ENCODE peak calls at places on chromosomes 1 and 21, in four cellular contexts. One of them, this sample, is unnamed.

GRCh38 chr1:204417231-204417997 is 5.8 kb upstream of the PPP1R15B start:
- DNase-seq in GM12878: no peak
- DNase-seq in K562: peak
- DNase-seq in HepG2: peak
- DNase-seq in this sample: peak

GRCh38 chr21:45366931-45367401 is 38.0 kb upstream of the COL18A1 start:
- DNase-seq in GM12878: no peak
- DNase-seq in K562: peak
- DNase-seq in HepG2: peak
- DNase-seq in this sample: no peak

GRCh38 chr1:9659328-9659727 is 7.8 kb downstream of the PIK3CD start:
- DNase-seq in GM12878: no peak
- DNase-seq in K562: no peak
- DNase-seq in HepG2: peak
- DNase-seq in this sample: no peak

GRCh38 chr1:24526940-24527542 is 24.4 kb downstream of the RCAN3 start:
- DNase-seq in GM12878: no peak
- DNase-seq in K562: peak
- DNase-seq in HepG2: no peak
- DNase-seq in this sample: peak

GRCh38 chr1:22159858-22160257 is 17.0 kb upstream of the WNT4 start:
- DNase-seq in GM12878: no peak
- DNase-seq in K562: no peak
- DNase-seq in HepG2: no peak
- DNase-seq in this sample: no peak

GRCh38 chr1:151946366-151946764 is 37.1 kb upstream of the THEM4 start:
- DNase-seq in GM12878: no peak
- DNase-seq in K562: no peak
- DNase-seq in HepG2: no peak
- DNase-seq in this sample: no peak

GRCh38 chr1:209207126-209207700 is 376.3 kb upstream of the CAMK1G start:
- DNase-seq in GM12878: no peak
- DNase-seq in K562: no peak
- DNase-seq in HepG2: no peak
- DNase-seq in this sample: no peak

GRCh38 chr1:51760872-51761271 is 117.7 kb downstream of the NRDC start:
- DNase-seq in GM12878: no peak
- DNase-seq in K562: no peak
- DNase-seq in HepG2: no peak
- DNase-seq in this sample: no peak

GRCh38 chr1:99171126-99171813 is 93.0 kb upstream of the PLPPR4 start:
- DNase-seq in GM12878: no peak
- DNase-seq in K562: no peak
- DNase-seq in HepG2: no peak
- DNase-seq in this sample: no peak

GRCh38 chr1:162922196-162922595 is 61.2 kb upstream of the CCDC190 start:
- DNase-seq in GM12878: no peak
- DNase-seq in K562: no peak
- DNase-seq in HepG2: no peak
- DNase-seq in this sample: no peak

GRCh38 chr1:228081578-228082259 is 789 bp upstream of the ARF1 start:
- DNase-seq in GM12878: no peak
- DNase-seq in K562: peak
- DNase-seq in HepG2: no peak
- DNase-seq in this sample: peak

GRCh38 chr1:5983361-5984103 is 8.7 kb downstream of the NPHP4 start:
- DNase-seq in GM12878: no peak
- DNase-seq in K562: peak
- DNase-seq in HepG2: no peak
- DNase-seq in this sample: no peak

GRCh38 chr21:14229399-14229798 is 13.4 kb downstream of the RBM11 start:
- DNase-seq in GM12878: no peak
- DNase-seq in K562: no peak
- DNase-seq in HepG2: no peak
- DNase-seq in this sample: no peak

GRCh38 chr1:154499446-154499845 is 2.6 kb upstream of the TDRD10 start:
- DNase-seq in GM12878: no peak
- DNase-seq in K562: no peak
- DNase-seq in HepG2: no peak
- DNase-seq in this sample: no peak

GRCh38 chr1:63818567-63819340 is 44.9 kb downstream of the ROR1 start:
- DNase-seq in GM12878: no peak
- DNase-seq in K562: no peak
- DNase-seq in HepG2: no peak
- DNase-seq in this sample: no peak

GRCh38 chr1:59669752-59670312 is 144.9 kb upstream of the HOOK1 start:
- DNase-seq in GM12878: no peak
- DNase-seq in K562: no peak
- DNase-seq in HepG2: peak
- DNase-seq in this sample: no peak

GRCh38 chr1:96834986-96835385 is 113.4 kb downstream of the PTBP2 start:
- DNase-seq in GM12878: no peak
- DNase-seq in K562: no peak
- DNase-seq in HepG2: no peak
- DNase-seq in this sample: no peak

GRCh38 chr1:82160036-82160435 is 359.3 kb downstream of the ADGRL2 start:
- DNase-seq in GM12878: no peak
- DNase-seq in K562: no peak
- DNase-seq in HepG2: no peak
- DNase-seq in this sample: no peak

GRCh38 chr1:50978144-50978851 is 8.3 kb downstream of the CDKN2C start:
- DNase-seq in GM12878: no peak
- DNase-seq in K562: no peak
- DNase-seq in HepG2: peak
- DNase-seq in this sample: peak

GRCh38 chr1:27010226-27010994 is 2.2 kb downstream of the TENT5B start:
- DNase-seq in GM12878: no peak
- DNase-seq in K562: no peak
- DNase-seq in HepG2: no peak
- DNase-seq in this sample: no peak

GRCh38 chr1:185155600-185156320 is 993 bp downstream of the TRMT1L start:
- DNase-seq in GM12878: peak
- DNase-seq in K562: no peak
- DNase-seq in HepG2: no peak
- DNase-seq in this sample: no peak

GRCh38 chr1:185157599-185158469 is 867 bp downstream of the SWT1 start:
- DNase-seq in GM12878: no peak
- DNase-seq in K562: no peak
- DNase-seq in HepG2: no peak
- DNase-seq in this sample: peak

GRCh38 chr1:185156854-185157598 is at the start of the genes SWT1 and TRMT1L:
- DNase-seq in GM12878: peak
- DNase-seq in K562: peak
- DNase-seq in HepG2: peak
- DNase-seq in this sample: peak

GRCh38 chr1:185154912-185155513 is 1.7 kb downstream of the TRMT1L start:
- DNase-seq in GM12878: no peak
- DNase-seq in K562: peak
- DNase-seq in HepG2: no peak
- DNase-seq in this sample: no peak

DNA sequence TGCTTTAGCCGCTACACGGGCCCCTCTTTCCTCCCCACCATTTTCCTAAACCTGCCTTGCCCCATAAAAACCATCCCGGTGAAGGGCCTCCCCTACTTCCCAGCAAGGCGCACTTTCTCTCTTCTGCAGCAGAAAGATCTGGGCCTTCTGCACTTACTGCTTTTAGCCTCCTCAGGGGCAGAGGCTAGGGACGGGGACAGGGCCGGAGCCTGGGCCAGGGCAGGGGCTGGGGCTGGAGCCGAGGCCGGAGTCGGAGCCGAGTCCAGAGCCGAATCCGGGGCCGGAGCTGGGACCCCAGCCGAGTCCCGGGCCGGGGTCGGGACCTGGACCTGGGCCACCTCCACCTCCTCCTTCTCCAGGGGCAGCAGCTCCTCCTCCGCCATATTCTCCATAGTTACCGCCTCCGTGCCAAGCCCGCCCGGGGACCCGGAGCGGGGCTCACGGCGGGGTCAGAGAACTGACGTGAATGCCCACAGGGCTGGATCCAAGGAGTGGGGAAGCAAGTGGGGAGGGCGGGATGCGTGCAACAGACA is 366 bp downstream of the TRMT1L start:
- DNase-seq in GM12878: no peak
- DNase-seq in K562: no peak
- DNase-seq in HepG2: no peak
- DNase-seq in this sample: no peak
- TF ChIP-seq TARDBP in GM12878: no peak
- TF ChIP-seq TARDBP in K562: no peak
- TF ChIP-seq TARDBP in HepG2: no peak
- TF ChIP-seq TARDBP in this sample: no peak

GRCh38 chr1:41645062-41645461 is 160.6 kb upstream of the EDN2 start:
- DNase-seq in GM12878: no peak
- DNase-seq in K562: no peak
- DNase-seq in HepG2: no peak
- DNase-seq in this sample: no peak
- TF ChIP-seq TARDBP in GM12878: no peak
- TF ChIP-seq TARDBP in K562: no peak
- TF ChIP-seq TARDBP in HepG2: no peak
- TF ChIP-seq TARDBP in this sample: no peak

DNA sequence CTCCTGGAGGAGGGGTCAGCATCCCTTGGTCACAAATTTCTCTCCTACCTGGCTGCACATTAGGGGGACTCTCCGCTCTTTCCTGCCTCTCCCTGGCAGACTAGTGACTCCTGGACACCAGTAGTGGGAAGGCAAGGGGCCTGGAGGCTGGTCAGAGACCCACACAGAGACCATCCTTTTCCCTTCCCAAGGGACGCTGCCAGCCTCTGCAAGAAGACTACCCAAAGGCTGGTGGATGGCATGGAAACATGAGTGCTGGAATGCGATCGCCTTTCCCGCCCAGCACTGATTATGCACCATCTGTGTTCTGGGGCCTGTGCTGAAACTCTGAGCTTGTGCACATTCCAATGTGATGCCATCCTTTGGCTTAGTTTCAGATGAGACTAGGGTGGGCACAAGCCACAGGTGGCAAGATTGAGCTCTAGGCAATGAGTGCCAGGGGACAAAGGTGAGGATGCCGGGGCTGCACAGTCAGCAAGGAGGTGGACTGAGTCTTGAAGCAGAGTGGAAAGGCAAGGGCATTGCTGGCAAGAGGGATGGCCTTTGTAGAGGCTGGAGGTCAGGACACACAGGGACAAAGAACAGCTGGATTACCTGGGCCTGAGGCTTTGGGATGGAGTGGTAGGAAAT is 12.6 kb upstream of the EPS8L3 start:
- DNase-seq in GM12878: no peak
- DNase-seq in K562: no peak
- DNase-seq in HepG2: no peak
- DNase-seq in this sample: no peak
- TF ChIP-seq TARDBP in GM12878: no peak
- TF ChIP-seq TARDBP in K562: no peak
- TF ChIP-seq TARDBP in HepG2: no peak
- TF ChIP-seq TARDBP in this sample: no peak

GRCh38 chr1:156538711-156539440 is 33.5 kb downstream of the IQGAP3 start:
- DNase-seq in GM12878: no peak
- DNase-seq in K562: no peak
- DNase-seq in HepG2: no peak
- DNase-seq in this sample: no peak

GRCh38 chr1:156534424-156535060 is 34.0 kb upstream of the MEF2D start:
- DNase-seq in GM12878: no peak
- DNase-seq in K562: no peak
- DNase-seq in HepG2: no peak
- DNase-seq in this sample: no peak

GRCh38 chr1:156539824-156540223 is 32.5 kb downstream of the IQGAP3 start:
- DNase-seq in GM12878: no peak
- DNase-seq in K562: no peak
- DNase-seq in HepG2: no peak
- DNase-seq in this sample: no peak

GRCh38 chr1:156533568-156534220 is 33.1 kb upstream of the MEF2D start:
- DNase-seq in GM12878: no peak
- DNase-seq in K562: no peak
- DNase-seq in HepG2: no peak
- DNase-seq in this sample: no peak

GRCh38 chr1:156537027-156537426 is 35.3 kb downstream of the IQGAP3 start:
- DNase-seq in GM12878: no peak
- DNase-seq in K562: no peak
- DNase-seq in HepG2: no peak
- DNase-seq in this sample: no peak
- TF ChIP-seq TARDBP in GM12878: no peak
- TF ChIP-seq TARDBP in K562: no peak
- TF ChIP-seq TARDBP in HepG2: no peak
- TF ChIP-seq TARDBP in this sample: no peak

GRCh38 chr21:32018381-32018780 is 145.6 kb downstream of the HUNK start:
- DNase-seq in GM12878: no peak
- DNase-seq in K562: no peak
- DNase-seq in HepG2: peak
- DNase-seq in this sample: no peak
- TF ChIP-seq TARDBP in GM12878: no peak
- TF ChIP-seq TARDBP in K562: no peak
- TF ChIP-seq TARDBP in HepG2: no peak
- TF ChIP-seq TARDBP in this sample: no peak

GRCh38 chr1:53376041-53376461 is 48.2 kb upstream of the LRP8 start:
- DNase-seq in GM12878: no peak
- DNase-seq in K562: no peak
- DNase-seq in HepG2: no peak
- DNase-seq in this sample: no peak
- TF ChIP-seq TARDBP in GM12878: no peak
- TF ChIP-seq TARDBP in K562: no peak
- TF ChIP-seq TARDBP in HepG2: no peak
- TF ChIP-seq TARDBP in this sample: no peak

GRCh38 chr1:160645386-160646063 is 1.3 kb downstream of the SLAMF1 start:
- DNase-seq in GM12878: no peak
- DNase-seq in K562: no peak
- DNase-seq in HepG2: no peak
- DNase-seq in this sample: no peak

GRCh38 chr1:160647329-160647720 is 481 bp upstream of the SLAMF1 start:
- DNase-seq in GM12878: no peak
- DNase-seq in K562: no peak
- DNase-seq in HepG2: no peak
- DNase-seq in this sample: no peak

GRCh38 chr1:160646192-160646591 is 652 bp downstream of the SLAMF1 start:
- DNase-seq in GM12878: no peak
- DNase-seq in K562: no peak
- DNase-seq in HepG2: no peak
- DNase-seq in this sample: no peak

GRCh38 chr1:160644399-160644798 is 2.4 kb downstream of the SLAMF1 start:
- DNase-seq in GM12878: no peak
- DNase-seq in K562: no peak
- DNase-seq in HepG2: no peak
- DNase-seq in this sample: no peak

GRCh38 chr1:160646711-160647328 is at the start of gene SLAMF1:
- DNase-seq in GM12878: peak
- DNase-seq in K562: no peak
- DNase-seq in HepG2: no peak
- DNase-seq in this sample: no peak
- TF ChIP-seq TARDBP in GM12878: no peak
- TF ChIP-seq TARDBP in K562: no peak
- TF ChIP-seq TARDBP in HepG2: no peak
- TF ChIP-seq TARDBP in this sample: no peak

GRCh38 chr1:1437904-1438376 is 2.5 kb downstream of the VWA1 start:
- DNase-seq in GM12878: peak
- DNase-seq in K562: peak
- DNase-seq in HepG2: peak
- DNase-seq in this sample: no peak
- TF ChIP-seq TARDBP in GM12878: no peak
- TF ChIP-seq TARDBP in K562: no peak
- TF ChIP-seq TARDBP in HepG2: peak
- TF ChIP-seq TARDBP in this sample: no peak

This sample was measured in HEK293T.